ENCODE peak calls at places on chromosomes 7 and 10, in ten cellular contexts. D is sigmoid colon, W is A549, U is tibial nerve, Y is suprapubic skin, L is Peyer's patch, H is spleen, Q is IMR-90, R is thyroid gland, T is GM12892. E is an unnamed sample.

GRCh38 chr7:133887459-133887858 is 239.7 kb upstream of the LRGUK start:
- DNase-seq in D (no peak), W (no peak), U (no peak), Y (no peak), L (no peak), H (no peak), Q (peak; percentile 16), R (no peak), T (no peak), E (no peak)

GRCh38 chr7:70884446-70884764 is 247.5 kb upstream of the GALNT17 start:
- DNase-seq in D (no peak), W (no peak), U (no peak), Y (no peak), L (no peak), H (no peak), Q (no peak), R (no peak), T (no peak), E (no peak)

GRCh38 chr10:52261362-52261761 is 52.7 kb upstream of the DKK1 start:
- DNase-seq in D (no peak), W (no peak), U (no peak), Y (no peak), L (no peak), H (no peak), Q (no peak), R (no peak), T (no peak), E (no peak)

GRCh38 chr10:62763155-62763554 is 41.4 kb upstream of the ADO start:
- DNase-seq in D (no peak), W (no peak), U (no peak), Y (no peak), L (no peak), H (no peak), Q (no peak), R (peak; percentile 17), T (no peak), E (no peak)

GRCh38 chr7:48350515-48350914 is 179.3 kb downstream of the ABCA13 start:
- DNase-seq in D (no peak), W (no peak), U (no peak), Y (no peak), L (no peak), H (no peak), Q (no peak), R (no peak), T (no peak), E (no peak)

GRCh38 chr10:84447701-84448400 is 119.5 kb downstream of the CCSER2 start:
- DNase-seq in D (no peak), W (no peak), U (no peak), Y (no peak), L (no peak), H (no peak), Q (no peak), R (peak; percentile 80), T (no peak), E (no peak)

GRCh38 chr10:88851706-88852105 is at the start of gene ANKRD22:
- DNase-seq in D (no peak), W (peak; percentile 25), U (no peak), Y (peak; percentile 64), L (peak; percentile 56), H (no peak), Q (peak; percentile 75), R (no peak), T (no peak), E (peak; percentile 20)

GRCh38 chr10:80158598-80159127 is 26.1 kb downstream of the PLAC9 start:
- DNase-seq in D (peak; percentile 96), W (peak; percentile 75), U (peak; percentile 88), Y (peak; percentile 94), L (no peak), H (peak; percentile 62), Q (peak; percentile 99), R (peak; percentile 40), T (no peak), E (peak; percentile 89)

GRCh38 chr7:30519122-30519521 is 14.5 kb upstream of the GGCT start:
- DNase-seq in D (no peak), W (no peak), U (no peak), Y (no peak), L (no peak), H (no peak), Q (no peak), R (no peak), T (no peak), E (no peak)

GRCh38 chr10:131902211-131902610 is 1.4 kb downstream of the PPP2R2D start:
- DNase-seq in D (peak; percentile 37), W (no peak), U (no peak), Y (peak; percentile 53), L (peak; percentile 41), H (peak; percentile 72), Q (no peak), R (no peak), T (no peak), E (no peak)

GRCh38 chr10:131899116-131899690 is 1.6 kb upstream of the PPP2R2D start:
- DNase-seq in D (no peak), W (no peak), U (no peak), Y (no peak), L (peak; percentile 47), H (peak; percentile 73), Q (no peak), R (no peak), T (no peak), E (no peak)

GRCh38 chr10:131901181-131901829 is 497 bp downstream of the PPP2R2D start:
- DNase-seq in D (peak; percentile 71), W (peak; percentile 28), U (no peak), Y (peak; percentile 73), L (peak; percentile 86), H (peak; percentile 95), Q (peak; percentile 4), R (peak; percentile 70), T (peak; percentile 48), E (no peak)

GRCh38 chr10:131899695-131900349 is 986 bp upstream of the PPP2R2D start:
- DNase-seq in D (peak; percentile 35), W (peak; percentile 72), U (no peak), Y (no peak), L (no peak), H (peak; percentile 72), Q (no peak), R (no peak), T (no peak), E (no peak)

GRCh38 chr10:131900350-131901152 is at the start of gene PPP2R2D:
- DNase-seq in D (peak; percentile 97), W (peak; percentile 92), U (peak; percentile 87), Y (peak; percentile 95), L (peak; percentile 98), H (peak; percentile 98), Q (peak; percentile 83), R (peak; percentile 97), T (peak; percentile 95), E (peak; percentile 81)
- TF ChIP-seq POLR2A in D (no peak), W (peak; percentile 44), U (peak; percentile 57), Y (no peak), L (peak; percentile 75), H (no peak), Q (no peak), R (no peak), T (no peak), E (no peak)

DNA sequence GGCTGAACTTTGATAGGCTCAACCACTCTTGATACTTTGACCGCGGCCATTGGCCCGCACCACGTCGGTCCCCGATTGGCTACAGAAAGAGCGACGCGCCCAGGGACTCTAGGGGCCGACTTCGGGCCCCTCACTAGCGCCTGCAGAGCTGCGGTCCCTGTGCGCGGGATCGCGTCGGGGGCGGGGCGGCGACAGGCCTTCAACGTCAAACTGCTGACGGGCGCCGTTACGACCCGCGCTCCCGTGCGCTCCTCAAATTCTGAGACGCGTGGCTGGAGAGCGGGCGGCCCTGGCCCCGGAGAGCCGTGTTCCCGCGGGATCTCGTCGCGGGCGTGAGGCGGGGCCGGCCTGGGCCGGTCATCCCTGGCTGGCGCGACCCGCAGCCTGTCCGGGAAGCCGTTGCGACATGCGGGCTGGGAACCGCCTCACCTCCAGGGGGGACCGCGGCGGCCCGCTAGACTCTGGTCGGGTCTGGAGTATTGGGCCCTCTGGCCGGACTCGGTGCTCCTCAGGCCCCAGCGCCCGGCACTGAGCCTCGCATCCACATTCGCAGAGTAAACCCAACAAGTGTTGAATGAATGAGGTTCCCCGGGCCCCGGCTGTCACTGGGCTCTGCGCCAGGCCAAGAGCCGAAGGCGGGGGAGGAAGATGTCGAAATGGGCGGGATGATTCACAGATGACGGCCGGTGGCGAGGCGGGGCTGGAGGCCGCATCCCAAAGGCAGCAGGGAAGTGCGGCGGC is 644 bp upstream of the SLC25A28 start:
- DNase-seq in D (peak; percentile 98), W (peak; percentile 84), U (peak; percentile 93), Y (peak; percentile 97), L (peak; percentile 94), H (peak; percentile 97), Q (peak; percentile 94), R (peak; percentile 91), T (peak; percentile 58), E (peak; percentile 84)
- TF ChIP-seq POLR2A in D (peak; percentile 76), W (peak; percentile 85), U (peak; percentile 77), Y (peak; percentile 62), L (peak; percentile 67), H (peak; percentile 60), Q (peak; percentile 91), R (no peak), T (peak; percentile 88), E (peak; percentile 63)

GRCh38 chr7:150784954-150785353 is 15.2 kb downstream of the TMEM176B start:
- DNase-seq in D (no peak), W (no peak), U (no peak), Y (no peak), L (peak; percentile 61), H (no peak), Q (no peak), R (no peak), T (no peak), E (no peak)
- TF ChIP-seq POLR2A in D (no peak), W (no peak), U (no peak), Y (no peak), L (no peak), H (no peak), Q (no peak), R (no peak), T (no peak), E (no peak)

GRCh38 chr10:119207367-119207668 is at the start of gene GRK5:
- DNase-seq in D (peak; percentile 98), W (peak; percentile 96), U (peak; percentile 90), Y (peak; percentile 94), L (peak; percentile 95), H (peak; percentile 99), Q (peak; percentile 98), R (peak; percentile 96), T (peak; percentile 93), E (peak; percentile 94)
- TF ChIP-seq POLR2A in D (no peak), W (peak; percentile 69), U (peak; percentile 80), Y (no peak), L (peak; percentile 70), H (no peak), Q (peak; percentile 69), R (no peak), T (peak; percentile 79), E (peak; percentile 82)